ENCODE peak calls at places on chromosomes 16 and 17, in seven cellular contexts. One of them, this sample, is unnamed.

GRCh38 chr17:78369791-78370381 is 8.6 kb upstream of the PGS1 start:
- DNase-seq in PC-3: no peak
- DNase-seq in body of pancreas: no peak
- DNase-seq in cardiac muscle cell: peak
- DNase-seq in NCI-H1092 treated with DMSO at 0.1 percent for 48 hours: no peak
- DNase-seq in Right ventricle myocardium inferior: no peak
- DNase-seq in GM12892: no peak
- DNase-seq in this sample: no peak

GRCh38 chr17:61408151-61409041 is 8.8 kb downstream of the TBX2 start:
- DNase-seq in PC-3: no peak
- DNase-seq in body of pancreas: no peak
- DNase-seq in cardiac muscle cell: no peak
- DNase-seq in NCI-H1092 treated with DMSO at 0.1 percent for 48 hours: no peak
- DNase-seq in Right ventricle myocardium inferior: no peak
- DNase-seq in GM12892: no peak
- DNase-seq in this sample: no peak

GRCh38 chr16:9033125-9033830 is 58.2 kb upstream of the HAPSTR1 start:
- DNase-seq in PC-3: peak
- DNase-seq in body of pancreas: peak
- DNase-seq in cardiac muscle cell: peak
- DNase-seq in NCI-H1092 treated with DMSO at 0.1 percent for 48 hours: peak
- DNase-seq in Right ventricle myocardium inferior: no peak
- DNase-seq in GM12892: no peak
- DNase-seq in this sample: peak

GRCh38 chr17:44919885-44920564 is 4.7 kb upstream of the GFAP start:
- DNase-seq in PC-3: peak
- DNase-seq in body of pancreas: peak
- DNase-seq in cardiac muscle cell: peak
- DNase-seq in NCI-H1092 treated with DMSO at 0.1 percent for 48 hours: peak
- DNase-seq in Right ventricle myocardium inferior: peak
- DNase-seq in GM12892: peak
- DNase-seq in this sample: peak

GRCh38 chr16:75250809-75251279 is 580 bp downstream of the BCAR1 start:
- DNase-seq in PC-3: peak
- DNase-seq in body of pancreas: peak
- DNase-seq in cardiac muscle cell: no peak
- DNase-seq in NCI-H1092 treated with DMSO at 0.1 percent for 48 hours: no peak
- DNase-seq in Right ventricle myocardium inferior: peak
- DNase-seq in GM12892: peak
- DNase-seq in this sample: peak

GRCh38 chr16:10077861-10078260 is 104.4 kb downstream of the GRIN2A start:
- DNase-seq in PC-3: peak
- DNase-seq in body of pancreas: no peak
- DNase-seq in cardiac muscle cell: no peak
- DNase-seq in NCI-H1092 treated with DMSO at 0.1 percent for 48 hours: no peak
- DNase-seq in Right ventricle myocardium inferior: no peak
- DNase-seq in GM12892: no peak
- DNase-seq in this sample: no peak

GRCh38 chr17:4542003-4542725 is 13.0 kb downstream of the MYBBP1A start:
- DNase-seq in PC-3: no peak
- DNase-seq in body of pancreas: peak
- DNase-seq in cardiac muscle cell: no peak
- DNase-seq in NCI-H1092 treated with DMSO at 0.1 percent for 48 hours: no peak
- DNase-seq in Right ventricle myocardium inferior: peak
- DNase-seq in GM12892: no peak
- DNase-seq in this sample: no peak

GRCh38 chr17:79980246-79981043 is 55.2 kb downstream of the TBC1D16 start:
- DNase-seq in PC-3: no peak
- DNase-seq in body of pancreas: peak
- DNase-seq in cardiac muscle cell: no peak
- DNase-seq in NCI-H1092 treated with DMSO at 0.1 percent for 48 hours: no peak
- DNase-seq in Right ventricle myocardium inferior: no peak
- DNase-seq in GM12892: no peak
- DNase-seq in this sample: no peak

GRCh38 chr16:57615813-57616212 is 12.6 kb upstream of the ADGRG1 start:
- DNase-seq in PC-3: no peak
- DNase-seq in body of pancreas: no peak
- DNase-seq in cardiac muscle cell: no peak
- DNase-seq in NCI-H1092 treated with DMSO at 0.1 percent for 48 hours: no peak
- DNase-seq in Right ventricle myocardium inferior: no peak
- DNase-seq in GM12892: no peak
- DNase-seq in this sample: no peak